ENCODE peak calls at places on chromosome 22, in six cellular contexts. E is tibial nerve, H is left ventricle myocardium inferior, R is choroid plexus epithelial cell, I is psoas muscle, A is SK-N-SH. V is an unnamed sample.

GRCh38 chr22:30023099-30023498 is 57.2 kb upstream of the HORMAD2 start:
- DNase-seq in H (no peak), I (no peak), A (no peak), R (no peak), E (no peak), V (no peak)

GRCh38 chr22:48054596-48054995 is 1292.1 kb downstream of the TBC1D22A start:
- DNase-seq in H (no peak), A (no peak), E (no peak), I (no peak), R (no peak), V (no peak)

GRCh38 chr22:41009222-41009948 is 58.2 kb downstream of the RBX1 start:
- DNase-seq in R (peak; percentile 52), A (no peak), I (no peak), H (no peak), E (no peak), V (no peak)

GRCh38 chr22:36049678-36049997 is 21.0 kb upstream of the RBFOX2 start:
- DNase-seq in H (no peak), I (no peak), A (no peak), E (no peak), R (no peak), V (no peak)

GRCh38 chr22:36979016-36979415 is 40.2 kb downstream of the TST start:
- DNase-seq in E (no peak), R (no peak), I (no peak), A (no peak), H (no peak), V (no peak)

GRCh38 chr22:30435674-30436126 is 10.1 kb downstream of the MTFP1 start:
- DNase-seq in H (no peak), I (peak; percentile 64), A (no peak), R (no peak), E (no peak), V (no peak)

GRCh38 chr22:39278040-39278439 is 33.3 kb upstream of the PDGFB start:
- DNase-seq in E (no peak), I (peak; percentile 72), R (peak; percentile 47), A (no peak), H (peak; percentile 64), V (no peak)

GRCh38 chr22:37163096-37163489 is 13.4 kb upstream of the IL2RB start:
- DNase-seq in R (no peak), H (no peak), I (no peak), A (no peak), E (no peak), V (no peak)

GRCh38 chr22:43432883-43433415 is 21.1 kb downstream of the MPPED1 start:
- DNase-seq in A (no peak), I (peak; percentile 24), R (no peak), H (no peak), E (no peak), V (no peak)

GRCh38 chr22:36116127-36116526 is 44.4 kb downstream of the APOL3 start:
- DNase-seq in E (no peak), R (no peak), A (no peak), H (no peak), I (no peak), V (no peak)

GRCh38 chr22:30869996-30870395 is 98.6 kb downstream of the MORC2 start:
- DNase-seq in A (peak; percentile 19), E (no peak), R (no peak), I (no peak), H (no peak), V (no peak)

GRCh38 chr22:18994780-18995711 is 59.0 kb upstream of the PRODH start:
- DNase-seq in I (no peak), A (no peak), R (no peak), H (no peak), E (no peak), V (peak; percentile 41)

GRCh38 chr22:35172452-35172851 is 84.8 kb upstream of the HMGXB4 start:
- DNase-seq in H (no peak), I (no peak), A (no peak), R (no peak), E (no peak), V (no peak)

GRCh38 chr22:35620624-35621245 is 3.6 kb upstream of the MB start:
- DNase-seq in A (peak; percentile 77), R (peak; percentile 28), I (peak; percentile 63), E (no peak), H (no peak), V (no peak)

GRCh38 chr22:30574095-30574981 is at the start of gene GAL3ST1:
- DNase-seq in E (no peak), H (no peak), I (peak; percentile 52), A (peak; percentile 89), R (no peak), V (peak; percentile 58)

GRCh38 chr22:19817561-19818263 is 37.0 kb downstream of the GNB1L start:
- DNase-seq in R (no peak), I (no peak), H (no peak), A (no peak), E (no peak), V (no peak)

GRCh38 chr22:34430386-34430785 is 510.1 kb upstream of the LARGE1 start:
- DNase-seq in H (no peak), I (no peak), R (no peak), A (no peak), E (no peak), V (no peak)

GRCh38 chr22:39967103-39967829 is 7.1 kb downstream of the TMA7B start:
- DNase-seq in H (no peak), I (no peak), A (peak; percentile 22), R (peak; percentile 69), E (no peak), V (no peak)

GRCh38 chr22:40426671-40427070 is 56.3 kb downstream of the SGSM3 start:
- DNase-seq in R (no peak), H (no peak), A (no peak), I (peak; percentile 76), E (no peak), V (no peak)

GRCh38 chr22:29030618-29031235 is 30.9 kb downstream of the C22orf31 start:
- DNase-seq in E (peak; percentile 65), I (peak; percentile 83), H (peak; percentile 73), A (peak; percentile 94), R (peak; percentile 88), V (peak; percentile 94)

GRCh38 chr22:46352691-46353386 is 17.3 kb downstream of the TRMU start:
- DNase-seq in H (peak; percentile 73), R (peak; percentile 65), I (peak; percentile 75), A (no peak), E (no peak), V (peak; percentile 75)

GRCh38 chr22:50693462-50693861 is 20.8 kb downstream of the SHANK3 start:
- DNase-seq in I (no peak), A (no peak), E (no peak), R (no peak), H (no peak), V (no peak)

GRCh38 chr22:50694766-50695420 is 22.3 kb downstream of the SHANK3 start:
- DNase-seq in R (no peak), H (peak; percentile 11), I (peak; percentile 31), E (no peak), A (no peak), V (no peak)

GRCh38 chr22:50694099-50694498 is 21.5 kb downstream of the SHANK3 start:
- DNase-seq in H (no peak), I (no peak), E (no peak), A (no peak), R (peak; percentile 54), V (no peak)

GRCh38 chr22:50688448-50688847 is 15.8 kb downstream of the SHANK3 start:
- DNase-seq in A (no peak), R (no peak), E (no peak), I (peak; percentile 40), H (no peak), V (no peak)

DNA sequence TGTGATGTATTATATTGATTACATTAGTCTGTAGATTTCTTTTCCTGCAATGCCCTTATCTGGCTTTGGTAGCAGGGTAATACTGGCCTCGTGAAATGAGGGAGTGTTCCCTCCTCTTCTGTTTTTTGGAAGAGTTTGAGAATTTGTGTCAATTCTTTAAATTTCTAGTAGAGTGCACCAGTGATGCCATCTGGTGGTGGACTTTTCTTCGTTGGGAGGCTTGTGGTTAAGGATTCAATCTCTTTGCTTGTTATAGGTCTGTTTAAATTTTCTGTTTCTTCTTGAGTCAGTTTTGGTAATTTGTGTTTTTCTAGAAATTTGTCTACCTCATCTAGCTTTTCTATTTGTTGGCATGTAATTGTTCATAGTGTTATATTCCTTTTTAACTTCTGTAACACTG is 18.9 kb downstream of the SHANK3 start:
- DNase-seq in E (peak; percentile 3), R (peak; percentile 66), H (no peak), A (no peak), I (no peak), V (peak; percentile 47)
- TF ChIP-seq CTCF in E (no peak), R (peak; percentile 69), H (peak; percentile 53), A (peak; percentile 59), I (peak; percentile 25), V (peak; percentile 44)

GRCh38 chr22:49979587-49980264 is 19.2 kb downstream of the PIM3 start:
- DNase-seq in R (peak; percentile 68), I (peak; percentile 47), H (no peak), A (peak; percentile 64), E (no peak), V (peak; percentile 54)

GRCh38 chr22:49986325-49986724 is 25.8 kb downstream of the PIM3 start:
- DNase-seq in A (no peak), R (no peak), E (no peak), I (no peak), H (no peak), V (no peak)

GRCh38 chr22:49977578-49977977 is 17.0 kb downstream of the PIM3 start:
- DNase-seq in I (no peak), R (no peak), H (no peak), A (peak; percentile 7), E (no peak), V (no peak)

DNA sequence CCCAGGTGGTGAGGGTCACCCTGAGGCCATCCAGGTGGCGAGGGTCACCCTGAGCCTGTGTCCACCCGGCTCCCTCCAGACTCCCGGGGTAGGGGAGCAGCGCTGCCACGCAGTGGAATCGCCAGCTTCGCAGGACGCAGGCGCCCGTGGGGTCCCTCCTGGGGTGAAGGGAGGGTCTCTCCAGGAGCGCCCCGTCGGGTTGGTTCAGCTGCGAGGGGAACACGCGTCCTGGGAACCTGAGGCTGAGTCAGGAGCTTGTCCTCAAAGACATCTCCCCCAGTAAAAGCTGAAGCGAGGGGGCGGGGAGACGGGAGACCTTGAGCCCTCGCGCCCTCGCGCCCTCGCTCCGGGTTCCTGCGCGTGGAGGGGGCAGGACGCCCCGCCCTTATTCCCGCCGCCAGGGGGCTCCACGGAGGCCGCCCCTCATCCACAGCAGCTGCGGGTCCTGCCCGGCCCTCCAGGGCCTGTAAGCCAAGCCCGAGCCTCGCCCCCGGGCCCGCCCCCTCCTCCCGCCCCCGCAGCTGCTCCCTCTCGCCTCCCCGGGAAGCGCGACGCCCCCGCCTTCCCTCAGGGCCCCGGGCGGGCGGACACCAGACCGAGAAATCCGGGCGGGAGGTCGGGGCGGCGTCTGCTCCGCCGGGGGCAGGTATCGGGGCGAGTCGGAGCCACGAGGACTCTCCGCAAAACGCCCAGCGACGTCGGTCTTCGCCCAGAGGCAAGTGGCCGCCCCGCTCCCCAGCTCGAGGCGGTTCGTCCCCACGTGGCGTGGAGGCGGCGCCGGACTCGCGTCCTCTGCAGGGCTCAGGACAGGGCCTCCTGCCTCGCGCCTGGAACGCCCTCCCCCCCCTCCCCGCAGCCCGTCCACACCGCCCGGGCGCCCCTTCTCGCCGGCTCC is 22.8 kb downstream of the PIM3 start:
- DNase-seq in R (no peak), H (no peak), E (no peak), I (peak; percentile 61), A (peak; percentile 69), V (no peak)
- TF ChIP-seq CTCF in R (peak; percentile 36), H (peak; percentile 58), E (no peak), I (peak; percentile 37), A (peak; percentile 24), V (peak; percentile 63)

GRCh38 chr22:27682438-27682837 is 119.1 kb downstream of the MN1 start:
- DNase-seq in R (no peak), A (no peak), E (no peak), H (no peak), I (no peak), V (no peak)
- TF ChIP-seq CTCF in R (peak; percentile 57), A (peak; percentile 33), E (no peak), H (peak; percentile 36), I (peak; percentile 24), V (no peak)

GRCh38 chr22:26679003-26679629 is 21.7 kb downstream of the MIAT start:
- DNase-seq in H (peak; percentile 66), A (peak; percentile 83), E (peak; percentile 51), R (peak; percentile 85), I (peak; percentile 80), V (peak; percentile 79)
- TF ChIP-seq CTCF in H (peak; percentile 98), A (peak; percentile 94), E (peak; percentile 71), R (peak; percentile 98), I (peak; percentile 94), V (peak; percentile 86)

V was measured in Calu3.